ENCODE peak calls at places on chromosome 1, in ten cellular contexts. X is esophagus squamous epithelium, M is breast epithelium, V is heart left ventricle, S is A549, U is NB4, I is right lobe of liver, P is gastrocnemius medialis, W is adrenal gland, H is vagina. K is an unnamed sample.

GRCh38 chr1:157113116-157113515 is 13.5 kb upstream of the ETV3L start:
- DNase-seq in X (no peak), U (no peak), H (no peak), S (no peak), V (no peak), I (no peak), M (peak; percentile 27), P (no peak), W (no peak), K (no peak)

GRCh38 chr1:80892452-80892995 is 908.2 kb upstream of the ADGRL2 start:
- DNase-seq in M (no peak), I (no peak), W (peak; percentile 7), H (no peak), P (no peak), X (no peak), U (no peak), S (no peak), V (no peak), K (no peak)

GRCh38 chr1:173451981-173452380 is 25.2 kb upstream of the PRDX6 start:
- DNase-seq in U (no peak), P (peak; percentile 26), V (peak; percentile 31), W (peak; percentile 46), H (no peak), I (peak; percentile 76), X (no peak), M (peak; percentile 61), S (no peak), K (no peak)

GRCh38 chr1:2944705-2945104 is 76.6 kb upstream of the ACTRT2 start:
- DNase-seq in V (no peak), S (no peak), M (no peak), X (no peak), I (no peak), U (no peak), P (no peak), W (no peak), H (no peak), K (no peak)

GRCh38 chr1:173914366-173914871 is 2.7 kb downstream of the SERPINC1 start:
- DNase-seq in U (peak; percentile 46), M (no peak), S (peak; percentile 69), X (no peak), P (no peak), I (peak; percentile 66), W (peak; percentile 10), V (no peak), H (no peak), K (peak; percentile 51)

GRCh38 chr1:21266119-21266774 is 24.0 kb downstream of the ECE1 start:
- DNase-seq in S (no peak), X (no peak), H (no peak), P (no peak), I (no peak), W (no peak), U (no peak), M (no peak), V (no peak), K (peak; percentile 93)

GRCh38 chr1:33725037-33725436 is 138.8 kb upstream of the HMGB4 start:
- DNase-seq in U (no peak), H (no peak), V (no peak), M (no peak), P (no peak), S (no peak), X (no peak), I (no peak), W (no peak), K (no peak)

GRCh38 chr1:81458186-81458585 is 342.5 kb upstream of the ADGRL2 start:
- DNase-seq in H (no peak), P (no peak), M (no peak), X (no peak), I (no peak), V (no peak), S (no peak), U (no peak), W (no peak), K (no peak)

GRCh38 chr1:70874063-70874462 is 173.6 kb downstream of the PTGER3 start:
- DNase-seq in W (no peak), X (no peak), S (no peak), I (no peak), P (no peak), V (peak; percentile 29), U (peak; percentile 2), H (no peak), M (no peak), K (no peak)

GRCh38 chr1:111959436-111959835 is 30.0 kb downstream of the KCND3 start:
- DNase-seq in U (no peak), I (no peak), S (peak; percentile 1), M (no peak), H (no peak), V (no peak), W (no peak), P (no peak), X (no peak), K (no peak)

GRCh38 chr1:235910357-235911299 is 43.9 kb upstream of the LYST start:
- DNase-seq in U (peak; percentile 87), I (peak; percentile 25), P (no peak), H (no peak), M (no peak), V (peak; percentile 62), X (no peak), W (peak; percentile 75), S (peak; percentile 90), K (no peak)

GRCh38 chr1:101506541-101507164 is 269.8 kb downstream of the S1PR1 start:
- DNase-seq in V (no peak), H (no peak), W (peak; percentile 17), S (peak; percentile 35), X (no peak), M (no peak), I (no peak), U (peak; percentile 47), P (no peak), K (peak; percentile 33)

GRCh38 chr1:160309183-160309535 is 24.2 kb upstream of the PEX19 start:
- DNase-seq in H (no peak), W (no peak), S (no peak), P (no peak), X (no peak), M (no peak), V (no peak), U (no peak), I (no peak), K (no peak)

GRCh38 chr1:205526431-205526830 is 22.0 kb downstream of the CDK18 start:
- DNase-seq in V (no peak), S (no peak), M (no peak), U (no peak), X (no peak), W (no peak), I (no peak), P (no peak), H (no peak), K (no peak)

DNA sequence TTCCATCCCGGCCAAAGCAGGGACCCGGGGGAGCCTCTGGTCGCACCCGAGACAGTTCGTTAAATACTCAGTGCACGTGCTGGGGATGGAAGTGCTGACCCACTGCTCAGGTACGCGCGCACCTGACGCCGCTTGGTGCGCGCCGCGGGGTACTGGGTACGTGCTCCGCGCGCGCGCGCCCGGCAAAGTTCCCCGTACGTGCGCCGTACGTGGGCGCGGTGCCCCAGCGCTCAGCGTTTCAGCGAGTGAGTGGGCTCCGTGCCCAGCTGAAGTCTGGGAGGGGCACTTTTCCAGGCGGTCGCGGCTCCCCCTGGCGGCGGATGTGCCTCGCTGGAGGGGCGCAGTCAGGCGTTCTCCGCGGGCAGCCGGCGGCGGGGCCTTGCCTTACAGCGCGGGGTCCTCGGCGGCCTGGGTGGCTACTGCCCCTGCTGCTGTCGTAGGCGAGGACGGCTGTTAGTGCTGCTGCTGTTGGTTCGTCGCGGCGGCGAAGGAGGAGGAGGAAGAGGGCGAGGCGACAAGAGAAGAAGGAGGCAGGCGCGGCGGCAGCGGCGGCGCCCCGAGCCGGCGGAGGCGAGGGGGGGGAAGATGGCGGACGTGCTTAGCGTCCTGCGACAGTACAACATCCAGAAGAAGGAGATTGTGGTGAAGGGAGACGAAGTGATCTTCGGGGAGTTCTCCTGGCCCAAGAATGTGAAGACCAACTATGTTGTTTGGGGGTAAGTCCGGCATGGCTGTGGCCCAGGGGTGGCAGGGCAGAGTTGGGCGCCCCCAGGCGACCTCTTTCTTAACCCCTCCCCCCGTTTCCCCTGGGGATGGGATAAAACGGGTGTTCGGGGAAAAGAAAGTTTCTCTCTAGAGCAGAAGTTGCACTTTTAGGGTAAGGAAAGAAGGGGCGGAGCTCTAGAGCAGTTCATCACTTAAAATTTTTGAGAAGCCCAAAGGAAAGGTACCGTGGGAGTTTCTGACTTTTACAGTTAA is at the start of gene CDC73:
- DNase-seq in P (peak; percentile 96), X (peak; percentile 88), V (peak; percentile 99), W (peak; percentile 97), I (peak; percentile 99), H (peak; percentile 96), S (peak; percentile 98), M (peak; percentile 98), U (peak; percentile 98), K (peak; percentile 99)
- TF ChIP-seq POLR2A in P (peak; percentile 79), X (peak; percentile 83), V (peak; percentile 85), W (peak; percentile 98), I (peak; percentile 91), H (no peak), S (peak; percentile 86), M (peak; percentile 19), U (peak; percentile 81), K (peak; percentile 98)

GRCh38 chr1:163535807-163536206 is 214.1 kb downstream of the NUF2 start:
- DNase-seq in M (no peak), U (peak; percentile 30), W (no peak), X (no peak), V (no peak), H (no peak), P (no peak), S (peak; percentile 35), I (no peak), K (no peak)
- TF ChIP-seq POLR2A in M (no peak), U (no peak), W (no peak), X (no peak), V (no peak), H (no peak), P (no peak), S (no peak), I (no peak), K (no peak)

DNA sequence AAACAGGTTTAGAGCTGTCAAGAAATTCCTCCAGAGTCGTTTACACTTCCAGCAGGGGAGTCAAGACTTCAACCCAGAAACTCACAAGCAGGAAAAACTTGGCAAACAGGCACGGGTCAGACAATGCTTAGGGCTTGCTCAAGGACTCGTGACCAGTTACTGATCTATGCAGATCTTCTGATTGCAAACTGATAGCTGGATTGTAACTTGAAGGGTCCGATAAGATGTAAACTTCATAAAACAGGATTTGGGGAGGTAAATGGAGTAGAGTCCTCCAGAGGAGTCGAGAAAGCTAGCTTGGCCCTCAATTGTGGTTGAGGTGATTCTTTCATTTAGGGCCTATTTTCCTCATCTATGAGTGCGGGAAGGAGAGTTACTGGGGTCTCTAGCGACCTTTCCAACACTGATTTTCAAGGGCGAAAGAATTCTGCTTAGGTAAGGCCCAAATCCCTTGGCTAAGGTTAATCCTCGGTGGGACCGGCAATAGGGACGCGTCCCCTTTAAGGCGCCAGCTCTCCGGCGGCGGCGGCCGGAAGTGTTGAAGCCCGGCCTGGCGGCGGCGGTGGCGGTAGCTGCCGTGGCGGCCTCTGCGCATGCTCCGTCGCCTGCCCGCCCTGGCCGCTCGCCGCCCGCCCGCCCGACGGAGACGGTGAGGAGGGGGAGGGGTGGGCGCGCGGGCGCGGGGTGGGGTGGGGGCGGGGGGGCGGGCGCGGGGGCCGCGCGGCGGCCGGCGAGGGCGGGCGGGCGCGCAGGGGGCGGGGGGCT is at the start of gene GMEB1:
- DNase-seq in W (peak; percentile 86), X (peak; percentile 28), V (peak; percentile 89), M (peak; percentile 79), U (peak; percentile 89), S (peak; percentile 87), P (peak; percentile 74), H (no peak), I (peak; percentile 91), K (peak; percentile 95)
- TF ChIP-seq POLR2A in W (peak; percentile 32), X (no peak), V (no peak), M (no peak), U (peak; percentile 32), S (no peak), P (no peak), H (no peak), I (no peak), K (peak; percentile 57)

GRCh38 chr1:248838357-248839167 is 538 bp downstream of the ZNF672 start:
- DNase-seq in I (peak; percentile 93), W (peak; percentile 95), S (peak; percentile 89), M (peak; percentile 91), U (peak; percentile 90), P (peak; percentile 88), H (no peak), X (peak; percentile 53), V (peak; percentile 97), K (peak; percentile 95)
- TF ChIP-seq POLR2A in I (peak; percentile 98), W (peak; percentile 96), S (peak; percentile 69), M (peak; percentile 75), U (peak; percentile 79), P (peak; percentile 95), H (no peak), X (peak; percentile 89), V (peak; percentile 95), K (peak; percentile 93)

K was measured in erythroblast.